ENCODE peak calls at places on chromosomes 3 and 15, in five cellular contexts. One of them, this sample, is unnamed.

GRCh38 chr3:19522305-19522704 is 374.0 kb downstream of the KCNH8 start:
- DNase-seq in body of pancreas: no peak
- DNase-seq in cardiac muscle cell: no peak
- DNase-seq in A549: no peak
- DNase-seq in OCI-LY7: no peak
- DNase-seq in this sample: no peak

GRCh38 chr15:26212109-26212508 is 349.0 kb upstream of the ATP10A start:
- DNase-seq in body of pancreas: no peak
- DNase-seq in cardiac muscle cell: no peak
- DNase-seq in A549: no peak
- DNase-seq in OCI-LY7: no peak
- DNase-seq in this sample: no peak

GRCh38 chr3:138593488-138594149 is 441 bp downstream of the CEP70 start:
- DNase-seq in body of pancreas: peak; percentile 26
- DNase-seq in cardiac muscle cell: peak; percentile 10
- DNase-seq in A549: no peak
- DNase-seq in OCI-LY7: no peak
- DNase-seq in this sample: no peak

GRCh38 chr3:57948782-57949242 is 59.4 kb upstream of the FLNB start:
- DNase-seq in body of pancreas: peak; percentile 34
- DNase-seq in cardiac muscle cell: no peak
- DNase-seq in A549: no peak
- DNase-seq in OCI-LY7: no peak
- DNase-seq in this sample: no peak

GRCh38 chr3:194377708-194378107 is 8.2 kb upstream of the LRRC15 start:
- DNase-seq in body of pancreas: no peak
- DNase-seq in cardiac muscle cell: no peak
- DNase-seq in A549: no peak
- DNase-seq in OCI-LY7: no peak
- DNase-seq in this sample: no peak

GRCh38 chr3:52056521-52056967 is at the start of gene DUSP7:
- DNase-seq in body of pancreas: peak; percentile 77
- DNase-seq in cardiac muscle cell: peak; percentile 88
- DNase-seq in A549: peak; percentile 48
- DNase-seq in OCI-LY7: peak; percentile 84
- DNase-seq in this sample: peak; percentile 79

GRCh38 chr3:49029563-49029884 is 326 bp upstream of the IMPDH2 start:
- DNase-seq in body of pancreas: no peak
- DNase-seq in cardiac muscle cell: no peak
- DNase-seq in A549: no peak
- DNase-seq in OCI-LY7: no peak
- DNase-seq in this sample: no peak

GRCh38 chr15:23536659-23537058 is 28.8 kb upstream of the MKRN3 start:
- DNase-seq in body of pancreas: no peak
- DNase-seq in cardiac muscle cell: no peak
- DNase-seq in A549: no peak
- DNase-seq in OCI-LY7: no peak
- DNase-seq in this sample: no peak

GRCh38 chr3:69120879-69121464 is 1.4 kb downstream of the LMOD3 start:
- DNase-seq in body of pancreas: peak; percentile 84
- DNase-seq in cardiac muscle cell: peak; percentile 76
- DNase-seq in A549: peak; percentile 85
- DNase-seq in OCI-LY7: peak; percentile 78
- DNase-seq in this sample: peak; percentile 91

GRCh38 chr3:102699104-102699818 is 264.4 kb downstream of the ZPLD1 start:
- DNase-seq in body of pancreas: no peak
- DNase-seq in cardiac muscle cell: no peak
- DNase-seq in A549: no peak
- DNase-seq in OCI-LY7: no peak
- DNase-seq in this sample: no peak
- TF ChIP-seq CTCF in body of pancreas: no peak
- TF ChIP-seq CTCF in cardiac muscle cell: no peak
- TF ChIP-seq CTCF in A549: no peak
- TF ChIP-seq CTCF in OCI-LY7: no peak
- TF ChIP-seq CTCF in this sample: no peak

DNA sequence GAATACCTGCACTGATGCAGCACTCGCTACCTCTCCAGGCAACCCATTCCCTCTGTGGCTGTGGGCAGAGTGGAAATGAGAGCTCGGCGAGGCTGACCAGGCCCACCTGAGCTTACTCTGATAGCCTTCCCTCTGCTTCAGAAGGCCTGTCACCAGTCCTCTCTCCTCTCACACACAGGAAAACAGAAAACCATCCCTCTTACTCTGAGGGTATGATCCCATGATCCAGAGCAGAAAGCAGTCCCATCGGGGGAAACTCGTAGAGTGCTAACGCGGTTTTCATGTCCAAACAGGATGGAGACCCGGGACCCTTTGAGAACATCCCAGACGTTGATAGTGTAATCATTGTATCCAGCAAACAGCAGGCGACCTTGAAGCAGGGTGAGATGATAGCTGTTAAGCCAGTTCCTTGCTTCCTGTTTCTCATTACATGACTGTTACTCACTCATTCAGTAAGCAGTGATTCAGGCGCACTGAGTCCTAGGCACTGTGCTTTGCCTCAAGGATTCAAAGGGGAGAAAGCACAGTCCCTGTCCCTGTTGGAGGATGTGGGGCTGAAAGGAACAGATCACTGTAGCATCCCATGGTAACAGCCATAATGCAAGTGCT is 11.8 kb upstream of the BCL2L10 start:
- DNase-seq in body of pancreas: no peak
- DNase-seq in cardiac muscle cell: no peak
- DNase-seq in A549: no peak
- DNase-seq in OCI-LY7: no peak
- DNase-seq in this sample: peak; percentile 56
- TF ChIP-seq CTCF in body of pancreas: no peak
- TF ChIP-seq CTCF in cardiac muscle cell: no peak
- TF ChIP-seq CTCF in A549: no peak
- TF ChIP-seq CTCF in OCI-LY7: no peak
- TF ChIP-seq CTCF in this sample: no peak

GRCh38 chr3:22236490-22237271 is 485.7 kb upstream of the ZNF385D start:
- DNase-seq in body of pancreas: no peak
- DNase-seq in cardiac muscle cell: no peak
- DNase-seq in A549: peak; percentile 4
- DNase-seq in OCI-LY7: no peak
- DNase-seq in this sample: peak; percentile 7

GRCh38 chr3:22228705-22229104 is 477.7 kb upstream of the ZNF385D start:
- DNase-seq in body of pancreas: no peak
- DNase-seq in cardiac muscle cell: no peak
- DNase-seq in A549: no peak
- DNase-seq in OCI-LY7: no peak
- DNase-seq in this sample: no peak

GRCh38 chr3:22225161-22225560 is 474.2 kb upstream of the ZNF385D start:
- DNase-seq in body of pancreas: no peak
- DNase-seq in cardiac muscle cell: peak; percentile 6
- DNase-seq in A549: no peak
- DNase-seq in OCI-LY7: no peak
- DNase-seq in this sample: no peak

DNA sequence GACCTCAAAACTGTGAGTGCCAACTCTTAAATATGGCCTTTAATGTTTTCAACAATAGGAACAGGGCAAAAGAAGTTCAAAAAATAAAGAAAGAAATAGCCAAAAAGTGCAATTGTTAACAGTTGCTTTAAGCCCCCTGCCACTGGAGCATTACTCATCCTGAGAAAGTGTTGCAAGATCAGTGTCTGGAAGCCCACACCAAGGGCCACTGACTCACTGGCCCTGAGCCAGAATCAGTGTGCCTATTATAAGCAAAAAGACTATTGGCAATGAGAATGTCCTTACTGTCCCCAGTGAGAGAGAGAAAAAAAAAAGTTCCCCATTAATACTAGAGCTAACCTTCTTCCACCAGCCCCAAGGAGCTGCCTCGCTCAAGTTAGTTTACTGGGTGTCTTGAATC is 480.1 kb upstream of the ZNF385D start:
- DNase-seq in body of pancreas: no peak
- DNase-seq in cardiac muscle cell: no peak
- DNase-seq in A549: no peak
- DNase-seq in OCI-LY7: no peak
- DNase-seq in this sample: no peak
- TF ChIP-seq CTCF in body of pancreas: no peak
- TF ChIP-seq CTCF in cardiac muscle cell: no peak
- TF ChIP-seq CTCF in A549: no peak
- TF ChIP-seq CTCF in OCI-LY7: no peak
- TF ChIP-seq CTCF in this sample: no peak

GRCh38 chr15:40819048-40819447 is 9.5 kb downstream of the PPP1R14D start:
- DNase-seq in body of pancreas: no peak
- DNase-seq in cardiac muscle cell: no peak
- DNase-seq in A549: no peak
- DNase-seq in OCI-LY7: no peak
- DNase-seq in this sample: no peak
- TF ChIP-seq CTCF in body of pancreas: no peak
- TF ChIP-seq CTCF in cardiac muscle cell: no peak
- TF ChIP-seq CTCF in A549: no peak
- TF ChIP-seq CTCF in OCI-LY7: no peak
- TF ChIP-seq CTCF in this sample: no peak

GRCh38 chr3:126654571-126655393 is at the start of gene TXNRD3:
- DNase-seq in body of pancreas: peak; percentile 91
- DNase-seq in cardiac muscle cell: peak; percentile 85
- DNase-seq in A549: peak; percentile 76
- DNase-seq in OCI-LY7: no peak
- DNase-seq in this sample: peak; percentile 32
- TF ChIP-seq CTCF in body of pancreas: no peak
- TF ChIP-seq CTCF in cardiac muscle cell: no peak
- TF ChIP-seq CTCF in A549: peak; percentile 24
- TF ChIP-seq CTCF in OCI-LY7: no peak
- TF ChIP-seq CTCF in this sample: no peak

GRCh38 chr3:16060358-16060852 is 114.1 kb upstream of the GALNT15 start:
- DNase-seq in body of pancreas: no peak
- DNase-seq in cardiac muscle cell: no peak
- DNase-seq in A549: peak; percentile 98
- DNase-seq in OCI-LY7: no peak
- DNase-seq in this sample: no peak
- TF ChIP-seq CTCF in body of pancreas: no peak
- TF ChIP-seq CTCF in cardiac muscle cell: peak; percentile 43
- TF ChIP-seq CTCF in A549: peak; percentile 24
- TF ChIP-seq CTCF in OCI-LY7: no peak
- TF ChIP-seq CTCF in this sample: no peak

GRCh38 chr3:118760611-118761606 is 273.7 kb downstream of the IGSF11 start:
- DNase-seq in body of pancreas: no peak
- DNase-seq in cardiac muscle cell: no peak
- DNase-seq in A549: no peak
- DNase-seq in OCI-LY7: no peak
- DNase-seq in this sample: peak; percentile 10
- TF ChIP-seq CTCF in body of pancreas: no peak
- TF ChIP-seq CTCF in cardiac muscle cell: no peak
- TF ChIP-seq CTCF in A549: no peak
- TF ChIP-seq CTCF in OCI-LY7: no peak
- TF ChIP-seq CTCF in this sample: no peak